ENCODE peak calls at places on chromosomes 1 and 21, in seven cellular contexts. T is uterus, S is NB4, K is heart left ventricle, B is prostate gland, C is lower leg skin, N is GM12891. Y is an unnamed sample.

GRCh38 chr1:220113136-220113695 is 19.3 kb downstream of the IARS2 start:
- DNase-seq in T (no peak), S (peak), K (no peak), B (no peak), C (no peak), N (peak), Y (peak)

GRCh38 chr1:102837551-102837950 is 270.8 kb downstream of the COL11A1 start:
- DNase-seq in T (no peak), S (no peak), K (no peak), B (no peak), C (no peak), N (no peak), Y (no peak)

GRCh38 chr1:73899311-73899710 is 298.7 kb downstream of the LRRIQ3 start:
- DNase-seq in T (no peak), S (no peak), K (no peak), B (no peak), C (no peak), N (no peak), Y (no peak)

GRCh38 chr1:11648732-11649158 is 5.5 kb downstream of the FBXO2 start:
- DNase-seq in T (no peak), S (no peak), K (no peak), B (no peak), C (no peak), N (no peak), Y (peak)

GRCh38 chr21:42142141-42142540 is 71.0 kb downstream of the UMODL1 start:
- DNase-seq in T (no peak), S (no peak), K (no peak), B (no peak), C (no peak), N (no peak), Y (no peak)

GRCh38 chr1:53063744-53064515 is 1.9 kb downstream of the PODN start:
- DNase-seq in T (no peak), S (no peak), K (peak), B (no peak), C (peak), N (no peak), Y (no peak)

GRCh38 chr1:233386336-233386735 is 58.8 kb downstream of the MAP3K21 start:
- DNase-seq in T (no peak), S (no peak), K (no peak), B (no peak), C (no peak), N (no peak), Y (no peak)

GRCh38 chr21:45582128-45582527 is 39.9 kb upstream of the SLC19A1 start:
- DNase-seq in T (peak), S (no peak), K (no peak), B (no peak), C (no peak), N (no peak), Y (peak)

GRCh38 chr1:160400646-160401486 is 502 bp downstream of the VANGL2 start:
- DNase-seq in T (peak), S (no peak), K (peak), B (peak), C (no peak), N (no peak), Y (no peak)

GRCh38 chr1:162304736-162305135 is 71.9 kb downstream of the SPATA46 start:
- DNase-seq in T (no peak), S (no peak), K (no peak), B (no peak), C (no peak), N (no peak), Y (no peak)

GRCh38 chr1:39103321-39104157 is 77.4 kb downstream of the NDUFS5 start:
- DNase-seq in T (no peak), S (no peak), K (no peak), B (no peak), C (no peak), N (no peak), Y (no peak)

GRCh38 chr1:217333939-217334338 is 297.0 kb downstream of the GPATCH2 start:
- DNase-seq in T (no peak), S (peak), K (no peak), B (no peak), C (no peak), N (peak), Y (peak)

GRCh38 chr1:84143796-84144565 is at the start of gene PRKACB:
- DNase-seq in T (no peak), S (peak), K (no peak), B (no peak), C (no peak), N (no peak), Y (peak)

GRCh38 chr1:25895365-25895990 is 10.7 kb downstream of the STMN1 start:
- DNase-seq in T (peak), S (peak), K (peak), B (peak), C (peak), N (peak), Y (peak)

GRCh38 chr1:190019717-190020116 is 457.9 kb downstream of the BRINP3 start:
- DNase-seq in T (no peak), S (no peak), K (no peak), B (no peak), C (no peak), N (no peak), Y (no peak)

GRCh38 chr1:156284112-156284511 is at the start of gene TMEM79:
- DNase-seq in T (no peak), S (no peak), K (no peak), B (peak), C (no peak), N (no peak), Y (no peak)

GRCh38 chr1:70504176-70504820 is 93.2 kb downstream of the CTH start:
- DNase-seq in T (no peak), S (peak), K (no peak), B (no peak), C (no peak), N (peak), Y (peak)

GRCh38 chr1:185477638-185478216 is 160.7 kb upstream of the IVNS1ABP start:
- DNase-seq in T (no peak), S (no peak), K (no peak), B (peak), C (no peak), N (no peak), Y (no peak)

GRCh38 chr1:244513493-244513892 is 52.4 kb downstream of the CATSPERE start:
- DNase-seq in T (no peak), S (no peak), K (no peak), B (no peak), C (no peak), N (no peak), Y (no peak)

GRCh38 chr1:210222288-210223006 is 10.1 kb upstream of the SERTAD4 start:
- DNase-seq in T (no peak), S (no peak), K (no peak), B (peak), C (no peak), N (no peak), Y (no peak)

GRCh38 chr1:185459141-185459540 is 142.1 kb upstream of the IVNS1ABP start:
- DNase-seq in T (no peak), S (no peak), K (no peak), B (no peak), C (no peak), N (no peak), Y (no peak)

GRCh38 chr1:175192111-175192629 is 406 bp downstream of the KIAA0040 start:
- DNase-seq in T (peak), S (peak), K (peak), B (peak), C (peak), N (peak), Y (peak)

GRCh38 chr1:186750250-186750649 is 70.0 kb upstream of the PTGS2 start:
- DNase-seq in T (no peak), S (no peak), K (no peak), B (no peak), C (peak), N (no peak), Y (no peak)

GRCh38 chr1:206911064-206911663 is 10.6 kb downstream of the FCMR start:
- DNase-seq in T (no peak), S (peak), K (no peak), B (peak), C (no peak), N (no peak), Y (peak)

GRCh38 chr1:199312626-199313025 is 673.8 kb downstream of the PTPRC start:
- DNase-seq in T (no peak), S (no peak), K (no peak), B (no peak), C (no peak), N (no peak), Y (no peak)

GRCh38 chr1:62688687-62689085 is 500 bp upstream of the DOCK7 start:
- DNase-seq in T (no peak), S (no peak), K (no peak), B (peak), C (no peak), N (no peak), Y (no peak)

GRCh38 chr1:151934048-151934493 is 24.8 kb upstream of the THEM4 start:
- DNase-seq in T (no peak), S (peak), K (no peak), B (peak), C (peak), N (no peak), Y (peak)

GRCh38 chr1:172663726-172664125 is 4.8 kb downstream of the FASLG start:
- DNase-seq in T (no peak), S (no peak), K (no peak), B (no peak), C (no peak), N (no peak), Y (no peak)

GRCh38 chr1:202852163-202852904 is 36.6 kb downstream of the RABIF start:
- DNase-seq in T (no peak), S (peak), K (no peak), B (no peak), C (no peak), N (peak), Y (peak)

GRCh38 chr1:145757420-145757819 is 38.1 kb downstream of the CD160 start:
- DNase-seq in T (no peak), S (no peak), K (no peak), B (no peak), C (no peak), N (no peak), Y (no peak)

GRCh38 chr1:210143465-210144062 is 89.0 kb upstream of the SERTAD4 start:
- DNase-seq in T (peak), S (peak), K (peak), B (peak), C (peak), N (peak), Y (peak)

GRCh38 chr1:170857955-170858354 is 77.4 kb upstream of the MROH9 start:
- DNase-seq in T (no peak), S (no peak), K (no peak), B (no peak), C (no peak), N (no peak), Y (no peak)

GRCh38 chr1:172429324-172430127 is 9.0 kb downstream of the C1orf105 start:
- DNase-seq in T (no peak), S (peak), K (no peak), B (peak), C (peak), N (no peak), Y (peak)

GRCh38 chr1:204408074-204408507 is 3.5 kb downstream of the PPP1R15B start:
- DNase-seq in T (peak), S (peak), K (peak), B (peak), C (peak), N (no peak), Y (peak)

GRCh38 chr1:19485362-19486187 is at the start of gene CAPZB:
- DNase-seq in T (peak), S (peak), K (peak), B (peak), C (peak), N (peak), Y (peak)

GRCh38 chr21:34565238-34565637 is 49.7 kb downstream of the RCAN1 start:
- DNase-seq in T (no peak), S (no peak), K (peak), B (no peak), C (no peak), N (no peak), Y (no peak)

GRCh38 chr1:40701684-40702083 is 10.2 kb downstream of the NFYC start:
- DNase-seq in T (no peak), S (no peak), K (no peak), B (no peak), C (no peak), N (no peak), Y (no peak)

GRCh38 chr21:43728467-43729390 is 9.8 kb downstream of the PDXK start:
- DNase-seq in T (peak), S (peak), K (peak), B (peak), C (peak), N (peak), Y (peak)
- TF ChIP-seq POLR2A in T (peak), S (peak), K (no peak), B (peak), C (no peak), N (peak), Y (peak)

DNA sequence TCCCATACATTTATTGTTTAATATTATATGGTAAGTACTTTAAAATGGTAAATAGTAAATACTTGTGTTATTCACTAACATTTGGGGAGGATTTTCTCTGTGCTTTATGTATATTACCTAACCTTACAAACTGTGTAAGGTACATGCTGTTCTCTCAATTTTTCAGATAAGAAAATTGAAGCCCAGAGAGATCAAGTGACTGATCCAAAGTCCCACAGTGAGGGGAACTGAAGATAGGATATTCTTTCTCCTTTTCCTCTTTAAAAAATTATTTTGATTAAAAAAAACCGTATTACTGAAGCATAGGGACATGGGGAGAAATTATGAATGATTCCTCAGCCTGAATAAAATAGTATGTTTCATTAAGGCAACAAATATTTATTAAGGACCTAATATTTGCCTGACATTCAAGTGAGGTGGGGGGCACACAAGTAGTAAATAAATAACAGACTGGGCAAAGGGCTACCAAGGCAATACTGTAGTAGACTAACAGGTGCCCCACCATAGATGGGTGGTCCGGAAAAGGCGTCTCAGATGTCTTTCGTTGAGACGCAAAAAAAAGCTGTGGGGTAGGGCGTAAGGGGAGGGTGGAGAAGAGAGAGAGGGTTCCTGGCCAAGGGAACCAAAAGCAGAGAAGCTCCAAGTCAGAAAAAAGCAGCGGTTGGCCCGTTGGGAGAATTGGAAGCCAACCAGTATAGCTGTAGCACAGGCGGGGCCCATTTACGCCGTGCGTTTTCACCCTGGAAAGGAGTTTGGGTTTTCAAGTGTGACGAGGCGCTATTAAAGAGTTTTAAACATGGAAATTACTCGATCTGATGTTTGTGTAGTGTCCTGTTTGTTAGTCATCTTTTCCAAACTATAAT is 944 bp upstream of the AGO3 start:
- DNase-seq in T (peak), S (peak), K (peak), B (peak), C (peak), N (no peak), Y (peak)
- TF ChIP-seq POLR2A in T (no peak), S (no peak), K (no peak), B (no peak), C (no peak), N (no peak), Y (no peak)

DNA sequence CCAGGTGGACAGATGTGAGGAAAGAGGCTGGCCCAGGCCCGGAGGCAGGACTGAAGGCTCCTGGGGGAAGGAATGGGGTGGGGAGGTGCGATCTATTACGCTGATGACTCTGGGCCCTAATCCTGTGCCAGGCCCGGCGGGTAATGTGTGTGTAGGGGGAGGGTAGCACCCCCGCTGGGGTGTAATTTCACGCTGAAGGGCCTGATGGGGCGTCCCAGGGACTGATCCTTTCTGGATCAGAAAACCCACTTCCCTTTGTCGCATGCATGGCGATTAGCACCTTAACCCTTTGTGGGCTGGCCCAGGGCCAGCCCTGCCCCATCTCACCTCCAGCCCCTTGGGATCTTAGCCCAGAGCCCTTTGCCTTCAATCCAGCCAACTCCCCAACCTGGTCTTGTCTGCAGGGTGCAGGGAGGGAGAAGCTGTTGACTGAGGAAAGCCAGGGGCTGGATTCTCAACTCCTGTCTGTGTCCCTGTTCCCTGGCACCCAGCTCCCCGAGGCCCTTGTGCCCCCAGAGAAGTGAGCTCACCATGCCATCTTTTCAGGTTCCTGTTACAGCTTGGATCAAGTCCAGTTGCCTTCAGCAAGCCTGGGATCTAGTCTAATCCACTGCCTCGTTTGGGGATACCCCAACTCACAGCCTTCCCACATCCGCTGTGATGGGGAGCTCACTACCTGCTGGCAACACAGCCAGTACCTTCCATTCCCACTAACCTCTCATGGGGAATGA is 26.0 kb downstream of the KNCN start:
- DNase-seq in T (no peak), S (no peak), K (no peak), B (no peak), C (no peak), N (no peak), Y (no peak)
- TF ChIP-seq POLR2A in T (no peak), S (no peak), K (no peak), B (no peak), C (no peak), N (no peak), Y (no peak)

GRCh38 chr1:155003227-155003765 is 694 bp downstream of the ZBTB7B start:
- DNase-seq in T (peak), S (peak), K (peak), B (no peak), C (no peak), N (no peak), Y (peak)

GRCh38 chr1:155005076-155005971 is 2.7 kb downstream of the ZBTB7B start:
- DNase-seq in T (peak), S (peak), K (peak), B (peak), C (peak), N (no peak), Y (no peak)

GRCh38 chr1:155002479-155003226 is at the start of gene ZBTB7B:
- DNase-seq in T (peak), S (peak), K (peak), B (peak), C (no peak), N (no peak), Y (peak)

GRCh38 chr1:155003766-155004351 is 1.3 kb downstream of the ZBTB7B start:
- DNase-seq in T (peak), S (peak), K (peak), B (peak), C (no peak), N (no peak), Y (peak)

GRCh38 chr1:155004352-155005075 is 1.9 kb downstream of the ZBTB7B start:
- DNase-seq in T (no peak), S (no peak), K (no peak), B (no peak), C (no peak), N (no peak), Y (peak)
- TF ChIP-seq POLR2A in T (no peak), S (no peak), K (no peak), B (peak), C (no peak), N (no peak), Y (no peak)